ENCODE peak calls at places on chromosomes 11 and 22, in four cellular contexts. F is Peyer's patch, P is testis, C is upper lobe of left lung. U is an unnamed sample.

GRCh38 chr22:35498026-35498425 is 42.6 kb upstream of the RASD2 start:
- DNase-seq in F (no peak), P (peak), C (no peak), U (no peak)

GRCh38 chr11:73338279-73338678 is 30.2 kb downstream of the ARHGEF17 start:
- DNase-seq in F (no peak), P (peak), C (no peak), U (no peak)

GRCh38 chr22:19058713-19059451 is 63.3 kb downstream of the DGCR2 start:
- DNase-seq in F (no peak), P (peak), C (no peak), U (no peak)

GRCh38 chr11:121596195-121597145 is 143.7 kb upstream of the SORL1-AS1 start:
- DNase-seq in F (no peak), P (no peak), C (peak), U (no peak)

GRCh38 chr11:60130496-60130895 is 42.0 kb downstream of the MS4A2 start:
- DNase-seq in F (no peak), P (peak), C (no peak), U (no peak)

GRCh38 chr22:40401532-40401931 is 31.1 kb downstream of the SGSM3 start:
- DNase-seq in F (no peak), P (no peak), C (no peak), U (no peak)

GRCh38 chr11:91660036-91660435 is 564.6 kb upstream of the FAT3 start:
- DNase-seq in F (no peak), P (no peak), C (no peak), U (no peak)

GRCh38 chr11:69475141-69475865 is 6.2 kb upstream of the LINC01488 start:
- DNase-seq in F (no peak), P (no peak), C (peak), U (no peak)

GRCh38 chr11:134728186-134728585 is 316.1 kb upstream of the B3GAT1 start:
- DNase-seq in F (no peak), P (no peak), C (peak), U (no peak)

GRCh38 chr11:16846305-16846704 is 107.9 kb downstream of the C11orf58 start:
- DNase-seq in F (no peak), P (no peak), C (no peak), U (no peak)

GRCh38 chr11:86228967-86229330 is 15.6 kb upstream of the EED start:
- DNase-seq in F (no peak), P (no peak), C (no peak), U (no peak)

GRCh38 chr11:134763030-134763388 is 351.0 kb upstream of the B3GAT1 start:
- DNase-seq in F (no peak), P (no peak), C (peak), U (no peak)

GRCh38 chr11:2890466-2891241 is 5.1 kb upstream of the CDKN1C start:
- DNase-seq in F (peak), P (peak), C (peak), U (no peak)

GRCh38 chr11:103730151-103730940 is 306.1 kb upstream of the DDI1 start:
- DNase-seq in F (no peak), P (no peak), C (no peak), U (no peak)

GRCh38 chr11:59659981-59660380 is 8.9 kb downstream of the PATL1 start:
- DNase-seq in F (no peak), P (no peak), C (no peak), U (no peak)

GRCh38 chr11:132438418-132438817 is 1068.0 kb downstream of the NTM start:
- DNase-seq in F (no peak), P (no peak), C (no peak), U (no peak)

GRCh38 chr11:74824285-74824982 is 75.8 kb downstream of the RNF169 start:
- DNase-seq in F (no peak), P (no peak), C (no peak), U (no peak)

GRCh38 chr11:18705651-18706281 is 7.2 kb downstream of the TMEM86A start:
- DNase-seq in F (peak), P (peak), C (peak), U (no peak)

GRCh38 chr11:123145661-123146060 is 49.4 kb downstream of the CLMP start:
- DNase-seq in F (no peak), P (no peak), C (no peak), U (no peak)

GRCh38 chr11:106961518-106961917 is 56.8 kb downstream of the GUCY1A2 start:
- DNase-seq in F (no peak), P (no peak), C (no peak), U (no peak)

GRCh38 chr11:80349986-80350385 is 909.2 kb upstream of the TENM4 start:
- DNase-seq in F (no peak), P (no peak), C (no peak), U (no peak)

GRCh38 chr11:79417069-79417920 is 23.5 kb downstream of the TENM4 start:
- DNase-seq in F (no peak), P (no peak), C (no peak), U (no peak)

GRCh38 chr22:39688186-39688768 is 117.7 kb downstream of the CACNA1I start:
- DNase-seq in F (no peak), P (no peak), C (no peak), U (no peak)

GRCh38 chr22:41862160-41862529 is 29.2 kb downstream of the SREBF2 start:
- DNase-seq in F (no peak), P (peak), C (no peak), U (no peak)

DNA sequence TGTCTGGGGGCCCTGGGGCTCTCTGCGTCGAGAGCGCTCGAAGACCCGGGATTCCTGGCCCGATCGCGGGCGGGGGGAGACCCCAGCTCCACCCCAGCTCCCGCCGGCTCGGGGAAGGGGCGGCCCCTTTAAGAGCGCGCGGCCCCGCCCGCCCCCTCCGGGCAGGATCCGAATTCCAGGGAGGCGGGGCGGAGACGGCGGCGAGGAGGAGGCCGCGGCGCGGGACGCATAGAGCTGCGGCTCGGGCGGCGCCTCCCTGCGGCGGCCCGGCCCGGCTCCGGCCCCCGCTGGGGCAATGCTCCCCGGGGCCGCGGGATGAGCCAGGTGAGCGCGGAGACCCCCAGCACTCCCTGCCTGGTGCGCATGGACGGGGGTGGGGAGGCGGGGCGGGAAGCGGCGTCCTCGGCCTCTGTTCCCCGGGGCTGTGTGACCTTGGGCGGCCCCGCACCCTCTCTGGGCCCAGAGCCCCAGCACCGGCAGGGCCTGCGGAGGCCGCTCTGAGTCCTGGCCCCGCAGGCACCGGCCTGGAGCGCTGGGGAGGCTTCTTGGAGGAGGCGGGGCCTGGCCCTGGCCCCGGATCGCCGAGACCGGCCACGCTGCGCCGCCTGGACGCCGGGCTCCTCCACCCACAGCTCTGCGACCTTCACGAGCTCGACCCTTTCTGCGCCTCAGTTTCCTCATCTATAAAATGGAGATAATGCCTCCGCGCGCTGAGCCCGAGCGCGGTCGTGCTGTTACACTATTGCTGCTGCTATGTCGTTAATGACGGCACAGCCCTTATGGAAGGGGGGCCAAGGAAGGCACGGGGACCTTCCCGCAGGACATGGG is 594 bp downstream of the GAS2L1 start:
- DNase-seq in F (peak), P (peak), C (peak), U (peak)
- TF ChIP-seq POLR2A in F (peak), P (no peak), C (no peak), U (no peak)

GRCh38 chr11:47176328-47177228 is at the start of gene ARFGAP2:
- DNase-seq in F (peak), P (peak), C (peak), U (peak)
- TF ChIP-seq POLR2A in F (no peak), P (no peak), C (no peak), U (peak)

GRCh38 chr11:65551572-65552398 is 6.4 kb downstream of the LTBP3 start:
- DNase-seq in F (peak), P (peak), C (peak), U (no peak)
- TF ChIP-seq POLR2A in F (peak), P (no peak), C (no peak), U (no peak)

DNA sequence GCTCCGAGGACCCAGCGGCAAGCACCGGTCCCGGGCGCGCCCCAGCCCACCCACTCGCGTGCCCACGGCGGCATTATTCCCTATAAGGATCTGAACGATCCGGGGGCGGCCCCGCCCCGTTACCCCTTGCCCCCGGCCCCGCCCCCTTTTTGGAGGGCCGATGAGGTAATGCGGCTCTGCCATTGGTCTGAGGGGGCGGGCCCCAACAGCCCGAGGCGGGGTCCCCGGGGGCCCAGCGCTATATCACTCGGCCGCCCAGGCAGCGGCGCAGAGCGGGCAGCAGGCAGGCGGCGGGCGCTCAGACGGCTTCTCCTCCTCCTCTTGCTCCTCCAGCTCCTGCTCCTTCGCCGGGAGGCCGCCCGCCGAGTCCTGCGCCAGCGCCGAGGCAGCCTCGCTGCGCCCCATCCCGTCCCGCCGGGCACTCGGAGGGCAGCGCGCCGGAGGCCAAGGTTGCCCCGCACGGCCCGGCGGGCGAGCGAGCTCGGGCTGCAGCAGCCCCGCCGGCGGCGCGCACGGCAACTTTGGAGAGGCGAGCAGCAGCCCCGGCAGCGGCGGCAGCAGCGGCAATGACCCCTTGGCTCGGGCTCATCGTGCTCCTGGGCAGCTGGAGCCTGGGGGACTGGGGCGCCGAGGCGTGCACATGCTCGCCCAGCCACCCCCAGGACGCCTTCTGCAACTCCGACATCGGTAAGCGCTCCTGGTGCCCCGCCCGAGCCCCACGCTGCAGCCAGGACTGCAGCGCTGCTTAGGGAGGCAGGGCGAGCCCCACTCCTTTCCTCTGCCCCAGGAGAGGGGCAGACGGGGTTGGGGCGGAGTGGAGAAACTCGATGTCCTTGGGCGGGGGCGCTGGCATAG is at the start of gene TIMP3:
- DNase-seq in F (peak), P (peak), C (peak), U (no peak)
- TF ChIP-seq POLR2A in F (peak), P (peak), C (peak), U (no peak)

DNA sequence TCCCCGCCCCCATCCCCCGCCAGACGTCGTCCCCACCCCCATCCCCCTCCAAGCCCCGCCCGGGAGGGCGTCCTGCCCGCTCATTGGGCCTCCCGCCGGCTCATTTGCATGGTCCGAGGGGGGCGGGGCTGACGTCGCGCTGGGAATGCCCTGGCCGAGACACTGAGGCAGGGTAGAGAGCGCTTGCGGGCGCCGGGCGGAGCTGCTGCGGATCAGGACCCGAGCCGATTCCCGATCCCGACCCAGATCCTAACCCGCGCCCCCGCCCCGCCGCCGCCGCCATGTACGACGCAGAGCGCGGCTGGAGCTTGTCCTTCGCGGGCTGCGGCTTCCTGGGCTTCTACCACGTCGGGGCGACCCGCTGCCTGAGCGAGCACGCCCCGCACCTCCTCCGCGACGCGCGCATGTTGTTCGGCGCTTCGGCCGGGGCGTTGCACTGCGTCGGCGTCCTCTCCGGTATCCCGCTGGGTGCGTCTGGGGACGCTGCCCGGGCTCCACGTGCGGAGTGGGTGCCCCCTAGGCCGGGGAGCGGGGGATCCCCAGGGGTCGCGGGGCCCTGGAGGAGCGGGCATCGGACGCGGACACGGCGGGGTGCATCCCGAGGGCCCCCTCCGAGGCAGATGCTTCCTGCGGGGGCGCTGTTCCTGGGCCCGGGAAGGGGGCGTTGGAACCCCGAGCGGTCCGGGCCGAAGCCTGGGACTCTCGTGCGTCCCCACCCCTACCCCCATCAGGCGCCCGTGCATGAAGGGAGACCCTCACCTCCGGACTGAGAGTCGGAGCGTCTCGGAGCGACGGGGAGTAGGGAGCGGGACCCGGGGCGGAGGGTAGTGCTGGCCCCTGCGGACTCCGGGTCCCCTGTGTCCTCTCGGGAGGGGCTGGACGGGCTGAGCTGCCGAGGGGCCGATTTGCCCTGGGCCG is at the start of gene PNPLA3:
- DNase-seq in F (peak), P (peak), C (peak), U (peak)
- TF ChIP-seq POLR2A in F (peak), P (no peak), C (no peak), U (no peak)